ENCODE peak calls at places on chromosomes 7 and 10, in nine cellular contexts. C is prostate gland, M is K562, H is SK-N-SH, Q is spleen, L is sigmoid colon, E is Panc1, F is GM23338, I is GM12892. D is an unnamed sample.

GRCh38 chr7:149778696-149779501 is 5.5 kb upstream of the ZNF467 start:
- DNase-seq in C (no peak), M (no peak), H (peak; percentile 37), Q (peak; percentile 64), L (no peak), E (no peak), F (no peak), I (no peak), D (no peak)

GRCh38 chr10:6558272-6558671 is 21.8 kb downstream of the PRKCQ start:
- DNase-seq in C (no peak), M (no peak), H (no peak), Q (no peak), L (no peak), E (no peak), F (no peak), I (no peak), D (no peak)

GRCh38 chr10:99781734-99782429 is 558 bp upstream of the ABCC2 start:
- DNase-seq in C (no peak), M (no peak), H (no peak), Q (no peak), L (no peak), E (no peak), F (no peak), I (no peak), D (no peak)

GRCh38 chr10:96389785-96390184 is 31.0 kb upstream of the OPALIN start:
- DNase-seq in C (no peak), M (no peak), H (no peak), Q (no peak), L (no peak), E (no peak), F (no peak), I (no peak), D (no peak)

GRCh38 chr7:7566651-7567611 is at the start of gene MIOS:
- DNase-seq in C (peak; percentile 82), M (peak; percentile 97), H (peak; percentile 100), Q (peak; percentile 97), L (peak; percentile 92), E (peak; percentile 2), F (peak; percentile 82), I (peak; percentile 81), D (no peak)

GRCh38 chr7:17559388-17559787 is 260.9 kb downstream of the AHR start:
- DNase-seq in C (no peak), M (no peak), H (no peak), Q (no peak), L (no peak), E (no peak), F (no peak), I (no peak), D (no peak)

GRCh38 chr7:16636533-16637173 is 8.9 kb downstream of the ANKMY2 start:
- DNase-seq in C (no peak), M (no peak), H (no peak), Q (no peak), L (no peak), E (no peak), F (no peak), I (no peak), D (no peak)

GRCh38 chr10:117424789-117425649 is 49.8 kb upstream of the PDZD8 start:
- DNase-seq in C (no peak), M (no peak), H (no peak), Q (no peak), L (no peak), E (no peak), F (peak; percentile 51), I (no peak), D (no peak)

GRCh38 chr7:127350586-127350985 is 41.9 kb downstream of the ZNF800 start:
- DNase-seq in C (no peak), M (no peak), H (no peak), Q (no peak), L (no peak), E (no peak), F (no peak), I (no peak), D (no peak)

GRCh38 chr10:11003739-11004515 is 13.7 kb upstream of the CELF2 start:
- DNase-seq in C (no peak), M (no peak), H (no peak), Q (no peak), L (no peak), E (no peak), F (no peak), I (no peak), D (no peak)

GRCh38 chr7:30226593-30227268 is 57.7 kb upstream of the ZNRF2 start:
- DNase-seq in C (no peak), M (no peak), H (peak; percentile 47), Q (no peak), L (no peak), E (no peak), F (peak; percentile 84), I (no peak), D (no peak)

GRCh38 chr10:43774234-43774769 is 125.6 kb upstream of the ZNF32 start:
- DNase-seq in C (no peak), M (no peak), H (no peak), Q (no peak), L (no peak), E (no peak), F (no peak), I (no peak), D (no peak)

GRCh38 chr10:3068201-3068967 is 1.0 kb downstream of the PFKP start:
- DNase-seq in C (peak; percentile 50), M (peak; percentile 63), H (peak; percentile 79), Q (peak; percentile 86), L (peak; percentile 85), E (no peak), F (peak; percentile 68), I (peak; percentile 62), D (no peak)

GRCh38 chr10:42783181-42783549 is 570 bp downstream of the BMS1 start:
- DNase-seq in C (peak; percentile 22), M (no peak), H (no peak), Q (no peak), L (no peak), E (no peak), F (no peak), I (no peak), D (no peak)

GRCh38 chr7:2681954-2682799 is 5.8 kb upstream of the AMZ1 start:
- DNase-seq in C (no peak), M (no peak), H (no peak), Q (peak; percentile 66), L (no peak), E (no peak), F (no peak), I (no peak), D (no peak)

GRCh38 chr7:24718977-24719491 is 38.2 kb downstream of the GSDME start:
- DNase-seq in C (no peak), M (no peak), H (no peak), Q (peak; percentile 79), L (no peak), E (no peak), F (no peak), I (no peak), D (no peak)

GRCh38 chr7:148732862-148733261 is 34.2 kb downstream of the CUL1 start:
- DNase-seq in C (no peak), M (peak; percentile 41), H (no peak), Q (no peak), L (no peak), E (no peak), F (no peak), I (no peak), D (no peak)

GRCh38 chr7:148726385-148726784 is 27.7 kb downstream of the CUL1 start:
- DNase-seq in C (no peak), M (no peak), H (no peak), Q (no peak), L (no peak), E (no peak), F (no peak), I (no peak), D (no peak)

GRCh38 chr7:148733496-148733895 is 34.8 kb downstream of the CUL1 start:
- DNase-seq in C (no peak), M (no peak), H (no peak), Q (no peak), L (no peak), E (no peak), F (no peak), I (no peak), D (no peak)

GRCh38 chr7:148727501-148728278 is 29.0 kb downstream of the CUL1 start:
- DNase-seq in C (no peak), M (no peak), H (no peak), Q (no peak), L (no peak), E (no peak), F (no peak), I (no peak), D (no peak)

GRCh38 chr7:148729984-148730733 is 31.5 kb downstream of the CUL1 start:
- DNase-seq in C (no peak), M (no peak), H (no peak), Q (no peak), L (no peak), E (no peak), F (no peak), I (no peak), D (no peak)
- TF ChIP-seq POLR2AphosphoS5 in C (no peak), M (no peak), H (no peak), Q (no peak), L (no peak), E (no peak), F (no peak), I (no peak), D (no peak)

GRCh38 chr7:48088559-48089414 is at the start of gene UPP1:
- DNase-seq in C (peak; percentile 77), M (peak; percentile 88), H (peak; percentile 92), Q (peak; percentile 99), L (peak; percentile 97), E (peak; percentile 91), F (peak; percentile 95), I (peak; percentile 67), D (peak; percentile 5)
- TF ChIP-seq POLR2AphosphoS5 in C (peak; percentile 25), M (peak; percentile 50), H (peak; percentile 50), Q (peak; percentile 93), L (peak; percentile 48), E (peak; percentile 97), F (peak; percentile 85), I (peak; percentile 60), D (peak; percentile 40)

GRCh38 chr10:97676770-97677581 is 10.1 kb downstream of the AVPI1 start:
- DNase-seq in C (no peak), M (peak; percentile 62), H (peak; percentile 82), Q (peak; percentile 81), L (no peak), E (peak; percentile 35), F (peak; percentile 75), I (peak; percentile 54), D (no peak)
- TF ChIP-seq POLR2AphosphoS5 in C (peak; percentile 28), M (peak; percentile 36), H (peak; percentile 4), Q (peak; percentile 60), L (no peak), E (no peak), F (no peak), I (peak; percentile 75), D (no peak)

DNA sequence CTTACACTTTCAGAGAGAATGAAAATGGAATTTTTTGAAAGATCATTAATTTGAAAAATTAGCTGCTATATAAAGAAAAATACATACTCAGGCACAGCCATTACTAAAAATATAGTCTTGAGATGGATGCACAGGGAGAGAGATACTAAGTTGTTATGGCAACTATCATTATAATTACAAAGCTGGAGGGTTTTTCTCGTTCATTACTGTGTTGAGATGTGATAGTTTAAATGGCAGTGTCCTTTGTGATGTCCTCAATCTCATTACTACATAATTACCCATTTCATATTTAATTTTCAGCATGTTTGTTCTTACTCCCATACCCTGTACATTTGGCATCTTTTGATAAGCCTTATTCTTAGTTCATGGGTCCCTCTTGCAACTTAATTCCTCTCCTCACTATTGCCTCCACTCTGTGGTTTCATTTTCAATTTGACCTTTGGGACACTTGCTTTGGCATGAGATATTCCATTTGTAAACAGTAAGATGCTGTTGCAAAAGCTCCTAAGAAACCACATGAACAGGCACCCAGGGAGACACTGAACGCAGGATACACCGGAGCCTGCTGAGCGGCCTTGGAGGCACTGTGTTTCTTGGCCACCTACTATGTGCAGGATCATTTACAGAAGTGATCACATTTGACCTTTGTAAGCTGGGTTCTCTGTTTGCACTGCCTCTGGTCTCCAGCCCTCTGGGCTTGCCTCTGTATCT is 4.8 kb upstream of the CPXM2 start:
- DNase-seq in C (no peak), M (no peak), H (peak; percentile 65), Q (no peak), L (no peak), E (no peak), F (no peak), I (no peak), D (no peak)
- TF ChIP-seq POLR2AphosphoS5 in C (no peak), M (no peak), H (no peak), Q (no peak), L (no peak), E (no peak), F (no peak), I (no peak), D (no peak)

D was measured in SK-N-MC.